ENCODE peak calls at places on chromosomes 3 and 15, in nine cellular contexts. O, F, K, A, M, L, X, S and R are unnamed samples.

GRCh38 chr15:31869640-31870335 is 160.5 kb upstream of the CHRNA7 start:
- DNase-seq in L (no peak), X (peak; percentile 57), A (peak; percentile 24), S (no peak), K (no peak), F (no peak), M (no peak), O (no peak), R (no peak)

GRCh38 chr3:175731543-175731942 is 872.4 kb downstream of the NAALADL2 start:
- DNase-seq in O (no peak), L (no peak), X (no peak), M (no peak), K (no peak), S (no peak), A (no peak), F (no peak), R (no peak)

GRCh38 chr15:101359365-101359947 is 64.4 kb upstream of the SNRPA1 start:
- DNase-seq in M (no peak), F (no peak), O (no peak), L (no peak), X (no peak), A (no peak), K (peak; percentile 31), S (no peak), R (no peak)

GRCh38 chr3:123448503-123449091 is at the start of gene ADCY5:
- DNase-seq in X (peak; percentile 64), F (no peak), M (no peak), L (no peak), A (peak; percentile 33), O (no peak), K (no peak), S (no peak), R (no peak)

GRCh38 chr3:115658337-115659181 is 35.2 kb downstream of the GAP43 start:
- DNase-seq in L (peak; percentile 90), K (peak; percentile 48), O (peak; percentile 84), F (peak; percentile 56), X (peak; percentile 84), M (peak; percentile 70), S (peak; percentile 95), A (peak; percentile 79), R (peak; percentile 85)

GRCh38 chr3:139477710-139478640 is 1.7 kb upstream of the RBP2 start:
- DNase-seq in M (no peak), F (no peak), A (peak; percentile 28), O (no peak), S (peak; percentile 90), K (no peak), X (no peak), L (no peak), R (no peak)

GRCh38 chr3:73868688-73869315 is 244.1 kb upstream of the PDZRN3 start:
- DNase-seq in X (no peak), S (no peak), O (no peak), K (peak; percentile 7), A (peak; percentile 24), M (peak; percentile 79), F (peak; percentile 41), L (no peak), R (no peak)

GRCh38 chr3:130692455-130692854 is 54.2 kb downstream of the PIK3R4 start:
- DNase-seq in O (no peak), M (no peak), F (no peak), S (no peak), X (no peak), A (no peak), L (no peak), K (no peak), R (no peak)

GRCh38 chr3:187000711-187001151 is 70.4 kb downstream of the ST6GAL1 start:
- DNase-seq in F (no peak), X (no peak), A (peak; percentile 33), O (no peak), K (no peak), S (no peak), L (no peak), M (no peak), R (no peak)

GRCh38 chr3:30649572-30650310 is 43.3 kb downstream of the TGFBR2 start:
- DNase-seq in S (no peak), F (no peak), X (no peak), K (no peak), A (no peak), O (peak; percentile 49), L (no peak), M (no peak), R (no peak)

GRCh38 chr3:195774917-195775316 is 36.8 kb downstream of the MUC4 start:
- DNase-seq in X (no peak), O (peak; percentile 67), S (no peak), K (peak; percentile 39), L (peak; percentile 76), F (no peak), A (peak; percentile 22), M (peak; percentile 50), R (no peak)

GRCh38 chr3:14846481-14846880 is 27.7 kb downstream of the FGD5 start:
- DNase-seq in O (no peak), S (no peak), K (no peak), M (no peak), F (no peak), L (peak; percentile 43), X (no peak), A (no peak), R (no peak)

GRCh38 chr15:60372223-60372622 is 25.6 kb downstream of the ANXA2 start:
- DNase-seq in L (no peak), M (no peak), F (no peak), K (no peak), O (no peak), X (no peak), A (no peak), S (no peak), R (no peak)
- H3K4me3 ChIP-seq in L (no peak overlapping the region), M (no peak overlapping the region), F (no peak overlapping the region), K (peak overlapping the region; percentile 1), O (no peak overlapping the region), X (no peak overlapping the region), A (no peak overlapping the region), S (no peak overlapping the region), R (no peak overlapping the region)

GRCh38 chr3:12040902-12041301 is 36.7 kb downstream of the SYN2 start:
- DNase-seq in L (no peak), A (no peak), S (no peak), F (no peak), X (no peak), O (no peak), M (no peak), K (no peak), R (no peak)
- TF ChIP-seq EP300 in L (no peak), A (no peak), S (no peak), F (no peak), X (no peak), O (no peak), M (no peak), K (no peak), R (no peak)

GRCh38 chr3:144028798-144029411 is 57.3 kb downstream of the DIPK2A start:
- DNase-seq in X (no peak), F (no peak), A (no peak), K (no peak), L (no peak), O (no peak), S (no peak), M (peak; percentile 7), R (no peak)
- H3K4me3 ChIP-seq in X (no peak overlapping the region), F (no peak overlapping the region), A (no peak overlapping the region), K (no peak overlapping the region), L (no peak overlapping the region), O (no peak overlapping the region), S (no peak overlapping the region), M (no peak overlapping the region), R (no peak overlapping the region)

GRCh38 chr3:160538906-160539305 is 26.5 kb downstream of the KPNA4 start:
- DNase-seq in S (no peak), X (no peak), A (no peak), K (no peak), F (no peak), M (no peak), O (no peak), L (no peak), R (no peak)
- TF ChIP-seq EP300 in S (no peak), X (no peak), A (no peak), K (no peak), F (no peak), M (no peak), O (no peak), L (no peak), R (no peak)